ENCODE peak calls at places on chromosomes 5 and 9, in five cellular contexts. F, L, B, C and U are unnamed samples.
A peak's percentile ranks its signal among the peaks of the same experiment; 100 is the strongest.

GRCh38 chr9:33133186-33133585 is 34.0 kb downstream of the B4GALT1 start:
- DNase-seq in C (peak; percentile 59), L (no peak), B (no peak), F (no peak), U (no peak)

GRCh38 chr5:66224773-66225553 is 80.9 kb downstream of the SREK1 start:
- DNase-seq in F (no peak), C (no peak), L (no peak), B (no peak), U (no peak)

GRCh38 chr5:59193616-59194319 is 610.9 kb downstream of the RAB3C start:
- DNase-seq in C (peak; percentile 84), L (peak; percentile 97), F (peak; percentile 89), B (no peak), U (no peak)

GRCh38 chr9:124126571-124127289 is 115.2 kb downstream of the LHX2 start:
- DNase-seq in F (no peak), B (peak; percentile 71), L (peak; percentile 78), C (peak; percentile 84), U (peak; percentile 12)

GRCh38 chr9:134689320-134690181 is 47.9 kb downstream of the COL5A1 start:
- DNase-seq in L (peak; percentile 83), C (peak; percentile 91), B (no peak), F (no peak), U (no peak)

GRCh38 chr5:78283105-78283504 is 11.4 kb downstream of the AP3B1 start:
- DNase-seq in C (no peak), L (no peak), B (no peak), F (no peak), U (no peak)

GRCh38 chr5:55575815-55576583 is 41.2 kb upstream of the PLPP1 start:
- DNase-seq in C (no peak), L (no peak), B (no peak), F (no peak), U (no peak)

GRCh38 chr9:76717176-76717575 is 47.1 kb upstream of the PCA3 start:
- DNase-seq in F (no peak), L (no peak), B (no peak), C (no peak), U (no peak)

GRCh38 chr9:34723141-34723540 is 13.2 kb upstream of the CCL21 start:
- DNase-seq in C (no peak), F (no peak), L (no peak), B (no peak), U (no peak)

GRCh38 chr9:95135756-95136155 is 181.8 kb downstream of the FANCC start:
- DNase-seq in B (no peak), L (no peak), F (no peak), C (no peak), U (no peak)

GRCh38 chr9:129757045-129757444 is 4.2 kb upstream of the PTGES start:
- DNase-seq in B (no peak), C (no peak), F (no peak), L (no peak), U (no peak)

GRCh38 chr9:121362813-121363585 is 7.1 kb downstream of the STOM start:
- DNase-seq in F (peak; percentile 96), L (peak; percentile 80), B (no peak), C (no peak), U (no peak)

GRCh38 chr5:82276800-82277612 is 1.1 kb downstream of the RPS23 start:
- DNase-seq in F (no peak), L (no peak), C (no peak), B (no peak), U (no peak)

GRCh38 chr5:165882099-165882498 is 2376.7 kb downstream of the MAT2B start:
- DNase-seq in C (no peak), L (no peak), B (no peak), F (no peak), U (no peak)

GRCh38 chr5:95996904-95997751 is 35.5 kb upstream of the ELL2 start:
- DNase-seq in F (no peak), C (no peak), B (no peak), L (no peak), U (no peak)

GRCh38 chr5:134490925-134491271 is 34.6 kb upstream of the JADE2 start:
- DNase-seq in L (no peak), B (no peak), F (no peak), C (no peak), U (no peak)

GRCh38 chr5:175657593-175658271 is at the start of gene HRH2:
- DNase-seq in L (no peak), F (no peak), C (no peak), B (no peak), U (no peak)

GRCh38 chr5:170861295-170861854 is 443 bp upstream of the RANBP17 start:
- DNase-seq in L (peak; percentile 32), B (no peak), F (no peak), C (no peak), U (no peak)

GRCh38 chr5:75510836-75511434 is 494 bp downstream of the CERT1 start:
- DNase-seq in L (peak; percentile 74), C (peak; percentile 71), B (peak; percentile 29), F (no peak), U (no peak)

GRCh38 chr5:128083811-128084227 is 253 bp downstream of the SLC12A2 start:
- DNase-seq in B (no peak), F (no peak), L (peak; percentile 86), C (peak; percentile 84), U (no peak)

GRCh38 chr5:83253731-83254130 is 176.4 kb downstream of the XRCC4 start:
- DNase-seq in L (peak; percentile 2), C (no peak), F (no peak), B (no peak), U (no peak)

GRCh38 chr9:29039258-29039657 is 1466.0 kb upstream of the C9orf72 start:
- DNase-seq in B (no peak), F (no peak), C (no peak), L (peak; percentile 10), U (no peak)

GRCh38 chr9:33167949-33168535 is 906 bp upstream of the B4GALT1 start:
- DNase-seq in F (no peak), C (peak; percentile 80), L (peak; percentile 44), B (no peak), U (no peak)

GRCh38 chr5:150065346-150065745 is 21.0 kb downstream of the CSF1R start:
- DNase-seq in F (no peak), C (peak; percentile 63), L (peak; percentile 71), B (no peak), U (no peak)

GRCh38 chr9:69139596-69139995 is 34.5 kb upstream of the TJP2 start:
- DNase-seq in F (no peak), C (no peak), L (no peak), B (no peak), U (no peak)

GRCh38 chr9:121499427-121500164 is at the start of gene GGTA1:
- DNase-seq in B (no peak), C (peak; percentile 80), F (no peak), L (peak; percentile 80), U (no peak)

GRCh38 chr9:89842267-89842768 is 237.5 kb downstream of the GADD45G start:
- DNase-seq in B (no peak), L (no peak), F (no peak), C (no peak), U (no peak)

GRCh38 chr9:72599874-72600534 is 78.6 kb downstream of the TMC1 start:
- DNase-seq in L (no peak), B (no peak), F (no peak), C (no peak), U (no peak)

GRCh38 chr9:122318284-122318683 is 52.5 kb upstream of the PTGS1 start:
- DNase-seq in L (no peak), B (no peak), C (peak; percentile 85), F (no peak), U (no peak)

GRCh38 chr5:168219515-168220410 is 71.7 kb upstream of the WWC1 start:
- DNase-seq in L (peak; percentile 75), B (no peak), C (no peak), F (peak; percentile 66), U (no peak)

GRCh38 chr5:36360311-36360710 is 58.6 kb upstream of the RANBP3L start:
- DNase-seq in F (no peak), C (no peak), L (no peak), B (no peak), U (no peak)